ENCODE peak calls at places on chromosomes 4 and X, in five cellular contexts. Y, A, W, Z and Q are unnamed samples.

GRCh38 chr4:166198041-166198440 is 325.0 kb downstream of the TLL1 start:
- DNase-seq in Y (no peak), A (no peak), W (no peak), Z (no peak), Q (no peak)

GRCh38 chr4:141258558-141258957 is 37.9 kb downstream of the ZNF330 start:
- DNase-seq in Y (no peak), A (no peak), W (no peak), Z (no peak), Q (no peak)

GRCh38 chrX:77493677-77494553 is 46.7 kb downstream of the FGF16 start:
- DNase-seq in Y (no peak), A (peak), W (no peak), Z (peak), Q (peak)

GRCh38 chrX:100685284-100685996 is 41.4 kb downstream of the SRPX2 start:
- DNase-seq in Y (peak), A (peak), W (peak), Z (peak), Q (peak)

GRCh38 chrX:153766098-153766817 is 2.2 kb downstream of the PLXNB3 start:
- DNase-seq in Y (no peak), A (no peak), W (peak), Z (peak), Q (no peak)

GRCh38 chrX:136397001-136397400 is 90.7 kb upstream of the BRS3 start:
- DNase-seq in Y (no peak), A (no peak), W (no peak), Z (no peak), Q (no peak)

GRCh38 chr4:184645904-184646610 is 3.2 kb downstream of the CASP3 start:
- DNase-seq in Y (no peak), A (no peak), W (no peak), Z (no peak), Q (no peak)

GRCh38 chr4:165788686-165789463 is 84.2 kb upstream of the TLL1 start:
- DNase-seq in Y (no peak), A (no peak), W (no peak), Z (no peak), Q (no peak)

GRCh38 chr4:101102114-101102752 is 245.1 kb downstream of the PPP3CA start:
- DNase-seq in Y (no peak), A (no peak), W (peak), Z (no peak), Q (no peak)

GRCh38 chrX:51893931-51894696 is 691 bp downstream of the MAGED1 start:
- DNase-seq in Y (no peak), A (peak), W (peak), Z (no peak), Q (no peak)

GRCh38 chr4:81335221-81335912 is 120.3 kb upstream of the PRKG2 start:
- DNase-seq in Y (no peak), A (no peak), W (no peak), Z (no peak), Q (no peak)

GRCh38 chr4:102047616-102048015 is 257.1 kb downstream of the BANK1 start:
- DNase-seq in Y (no peak), A (no peak), W (no peak), Z (no peak), Q (no peak)